ENCODE peak calls at places on chromosomes 4 and X, in five cellular contexts. Y is effector memory CD4-positive, alpha-beta T cell; V is left lung; N is iPS DF 6.9; O is BJ. T is an unnamed sample. For H3K27me3, the result is how much of the 10 kb centered on the place peaks cover.

GRCh38 chr4:116531026-116531425 is 554.4 kb downstream of the TRAM1L1 start:
- DNase-seq in Y (no peak), V (no peak), N (no peak), O (no peak), T (no peak)

GRCh38 chrX:3815896-3816664 is 102.6 kb upstream of the PRKX start:
- DNase-seq in Y (peak), V (peak), N (no peak), O (no peak), T (peak)

GRCh38 chr4:151484396-151485102 is 75.6 kb downstream of the FHIP1A start:
- DNase-seq in Y (no peak), V (no peak), N (peak), O (peak), T (no peak)

GRCh38 chrX:39995457-39995856 is 102.3 kb downstream of the BCOR start:
- DNase-seq in Y (no peak), V (no peak), N (no peak), O (no peak), T (no peak)

GRCh38 chrX:137982791-137983190 is 416.9 kb downstream of the ZIC3 start:
- DNase-seq in Y (no peak), V (no peak), N (no peak), O (no peak), T (no peak)

GRCh38 chr4:75976177-75976576 is 14.6 kb downstream of the SDAD1 start:
- DNase-seq in Y (no peak), V (no peak), N (no peak), O (no peak), T (no peak)

GRCh38 chrX:1476682-1477081 is 24.0 kb upstream of the ASMTL start:
- DNase-seq in Y (no peak), V (no peak), N (no peak), O (no peak), T (no peak)

GRCh38 chrX:50114113-50114512 is 86.7 kb downstream of the AKAP4 start:
- DNase-seq in Y (no peak), V (no peak), N (no peak), O (no peak), T (no peak)

GRCh38 chr4:74320559-74321118 is 12.4 kb downstream of the EPGN start:
- DNase-seq in Y (no peak), V (peak), N (peak), O (no peak), T (no peak)

DNA sequence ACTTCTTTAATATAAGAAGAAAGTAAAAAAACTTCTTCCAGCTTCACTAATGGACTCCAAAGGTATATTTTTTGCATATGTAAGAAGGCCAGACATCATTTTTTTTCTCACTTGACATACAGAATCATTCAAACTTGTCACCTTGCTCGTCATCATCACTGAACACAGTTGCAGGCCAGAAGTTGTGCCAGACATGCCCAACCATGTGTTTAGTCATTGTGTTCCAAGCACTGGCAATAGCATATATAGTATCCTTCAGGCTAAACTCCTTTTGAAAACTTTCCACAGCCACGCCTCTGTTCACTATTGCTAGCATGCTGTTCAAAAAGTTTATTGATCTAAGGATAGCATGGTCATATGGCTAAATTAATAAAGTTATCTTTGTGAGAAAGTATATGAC is 83.3 kb downstream of the CHIC2 start:
- DNase-seq in Y (no peak), V (no peak), N (no peak), O (no peak), T (no peak)
- H3K27me3 ChIP-seq in Y (under half), V (under half), N (under half), O (under half), T (under half)

GRCh38 chr4:48124870-48125269 is 9.2 kb downstream of the TXK start:
- DNase-seq in Y (no peak), V (no peak), N (no peak), O (no peak), T (no peak)

GRCh38 chr4:48129307-48130014 is 4.6 kb downstream of the TXK start:
- DNase-seq in Y (no peak), V (no peak), N (no peak), O (no peak), T (no peak)

GRCh38 chr4:48126621-48127020 is 7.4 kb downstream of the TXK start:
- DNase-seq in Y (no peak), V (no peak), N (no peak), O (no peak), T (no peak)

GRCh38 chr4:48127882-48128394 is 6.1 kb downstream of the TXK start:
- DNase-seq in Y (peak), V (peak), N (peak), O (peak), T (peak)

DNA sequence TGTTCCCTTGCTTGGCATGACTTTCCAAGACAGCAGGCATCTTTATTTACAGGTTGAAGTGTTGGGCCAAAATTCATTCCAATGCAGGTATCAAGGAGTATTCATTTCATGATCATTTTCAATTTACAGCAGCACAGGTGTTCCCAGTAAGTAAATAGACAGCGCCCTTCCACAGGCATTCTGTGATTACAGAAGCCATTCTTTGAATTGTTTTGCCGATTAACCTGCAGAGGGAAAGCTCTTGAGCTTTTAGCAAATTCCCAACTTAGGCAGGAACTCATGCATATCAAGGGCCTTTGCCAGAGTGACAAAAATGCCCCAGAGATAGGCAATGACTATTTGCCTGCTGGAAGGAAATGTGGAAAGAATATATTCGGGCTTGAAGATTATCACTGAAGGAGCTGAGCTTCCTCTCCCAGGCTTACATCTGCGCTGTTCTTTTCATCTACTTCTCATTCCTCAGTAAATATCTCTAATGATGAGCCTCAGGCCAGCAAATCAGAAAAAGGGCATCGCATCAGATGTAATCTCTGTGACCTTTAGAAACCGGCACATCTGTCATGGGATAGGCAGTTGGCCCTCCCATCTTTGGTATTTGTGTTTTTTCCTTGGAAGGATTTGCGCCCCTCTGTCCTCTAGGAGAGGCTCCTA is 6.7 kb downstream of the TXK start:
- DNase-seq in Y (no peak), V (no peak), N (no peak), O (no peak), T (no peak)
- H3K4me3 ChIP-seq in Y (peak), V (peak), N (no peak), O (no peak), T (no peak)

GRCh38 chrX:132393090-132393884 is 95.6 kb downstream of the MBNL3 start:
- DNase-seq in Y (no peak), V (no peak), N (no peak), O (no peak), T (no peak)
- H3K27me3 ChIP-seq in Y (under half), V (under half), N (under half), O (under half), T (under half)

DNA sequence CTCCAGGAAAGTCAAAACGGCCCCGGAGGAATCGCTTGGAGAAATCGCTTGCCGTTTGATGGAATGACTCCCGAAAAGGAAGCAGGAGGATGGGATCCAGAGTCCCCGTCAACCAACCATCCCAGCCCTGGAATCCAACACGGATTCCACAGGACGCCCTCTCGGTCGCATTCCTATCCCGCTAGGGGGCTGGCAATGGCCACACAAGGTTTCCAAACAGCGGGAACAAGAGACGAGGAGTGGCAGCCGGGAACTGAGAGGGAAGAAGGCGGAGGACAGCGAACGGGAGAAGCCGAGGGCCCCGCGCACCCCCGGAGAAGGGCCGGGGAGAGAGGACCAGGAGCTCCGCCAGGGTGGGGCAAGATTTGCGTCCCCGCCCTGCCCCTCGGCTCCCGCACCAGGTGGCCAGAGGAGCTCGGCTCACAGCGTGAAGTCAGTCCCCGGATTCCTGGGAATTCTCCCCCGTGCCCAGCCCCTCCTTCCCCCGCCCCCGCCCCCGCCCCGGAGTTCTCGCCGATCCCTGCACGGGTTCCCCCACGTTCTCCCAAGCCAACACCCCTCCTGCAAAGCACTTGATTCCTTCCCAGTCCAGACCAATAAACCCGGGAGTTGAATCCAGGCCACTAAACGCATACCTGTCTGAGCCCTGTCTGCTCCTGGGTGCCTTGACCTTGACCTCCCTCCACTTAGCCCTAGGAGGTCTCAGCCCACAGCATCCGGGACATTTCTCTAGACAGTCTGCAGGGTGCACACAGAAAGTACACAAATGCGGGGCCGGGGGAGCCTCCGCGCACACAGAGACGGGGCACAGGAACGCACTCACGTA is 1.4 kb downstream of the PDZD4 start:
- DNase-seq in Y (no peak), V (no peak), N (no peak), O (no peak), T (no peak)
- H3K4me3 ChIP-seq in Y (peak), V (peak), N (peak), O (peak), T (peak)

GRCh38 chr4:128811571-128812359 is 2.3 kb downstream of the JADE1 start:
- DNase-seq in Y (peak), V (peak), N (no peak), O (peak), T (peak)
- H3K27me3 ChIP-seq in Y (under half), V (under half), N (under half), O (under half), T (under half)

GRCh38 chr4:89899854-89900253 is 5.2 kb downstream of the MMRN1 start:
- DNase-seq in Y (no peak), V (no peak), N (no peak), O (no peak), T (no peak)

GRCh38 chr4:89897867-89898266 is 3.2 kb downstream of the MMRN1 start:
- DNase-seq in Y (no peak), V (no peak), N (no peak), O (no peak), T (no peak)

GRCh38 chr4:89898304-89898716 is 3.7 kb downstream of the MMRN1 start:
- DNase-seq in Y (no peak), V (no peak), N (no peak), O (no peak), T (no peak)

GRCh38 chr4:89899157-89899556 is 4.5 kb downstream of the MMRN1 start:
- DNase-seq in Y (no peak), V (no peak), N (no peak), O (no peak), T (no peak)

DNA sequence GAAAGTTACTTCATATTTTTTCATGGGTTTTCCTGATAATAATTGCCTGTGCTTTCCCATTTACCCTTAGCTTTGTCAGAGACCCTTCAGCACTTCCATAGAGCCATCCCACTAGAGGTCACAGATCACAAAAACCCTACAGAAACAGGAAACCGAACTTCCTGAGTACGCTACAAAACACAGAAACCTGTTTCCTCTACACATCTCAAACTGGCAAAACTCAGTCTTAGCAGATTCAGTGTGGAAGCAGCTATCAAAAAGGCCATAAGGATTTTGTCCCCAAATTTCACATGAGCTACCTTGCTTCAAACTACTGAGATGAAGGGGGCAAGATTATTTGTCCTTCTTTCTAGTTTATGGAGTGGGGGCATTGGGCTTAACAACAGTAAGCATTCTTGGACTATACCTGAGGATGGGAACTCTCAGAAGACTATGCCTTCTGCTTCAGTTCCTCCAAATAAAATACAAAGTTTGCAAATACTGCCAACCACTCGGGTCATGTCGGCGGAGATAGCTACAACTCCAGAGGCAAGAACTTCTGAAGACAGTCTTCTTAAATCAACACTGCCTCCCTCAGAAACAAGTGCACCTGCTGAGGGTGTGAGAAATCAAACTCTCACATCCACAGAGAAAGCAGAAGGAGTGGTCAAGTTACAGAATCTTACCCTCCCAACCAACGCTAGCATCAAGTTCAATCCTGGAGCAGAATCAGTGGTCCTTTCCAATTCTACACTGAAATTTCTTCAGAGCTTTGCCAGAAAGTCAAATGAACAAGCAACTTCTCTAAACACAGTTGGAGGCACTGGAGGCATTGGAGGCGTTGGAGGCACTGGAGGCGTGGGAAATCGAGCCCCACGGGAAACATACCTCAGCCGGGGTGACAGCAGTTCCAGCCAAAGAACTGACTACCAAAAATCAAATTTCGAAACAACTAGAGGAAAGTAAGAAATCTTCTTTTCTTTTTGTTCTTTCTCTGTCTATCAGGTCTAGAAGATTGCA is at the start of gene MMRN1:
- DNase-seq in Y (no peak), V (no peak), N (no peak), O (no peak), T (no peak)
- H3K4me3 ChIP-seq in Y (peak), V (no peak), N (no peak), O (no peak), T (no peak)